ENCODE peak calls at places on chromosome 21, in ten cellular contexts. O is heart right ventricle; Q is lower lobe of right lung; G is neuronal stem cell; M is CD8-positive, alpha-beta T cell; W is H7; E is pancreas; V is tibial artery; U is uterus; Y is Panc1. P is an unnamed sample.

GRCh38 chr21:14879458-14879857 is 185.3 kb downstream of the NRIP1 start:
- DNase-seq in O (no peak), Q (no peak), G (no peak), M (no peak), W (no peak), E (no peak), V (no peak), U (no peak), Y (no peak), P (peak; percentile 16)

GRCh38 chr21:46129846-46130651 is 25.3 kb downstream of the FTCD start:
- DNase-seq in O (peak; percentile 20), Q (peak; percentile 30), G (no peak), M (no peak), W (no peak), E (no peak), V (no peak), U (no peak), Y (no peak), P (no peak)

GRCh38 chr21:34543017-34543416 is 31.0 kb upstream of the KCNE1 start:
- DNase-seq in O (no peak), Q (no peak), G (no peak), M (no peak), W (no peak), E (no peak), V (no peak), U (no peak), Y (no peak), P (no peak)

GRCh38 chr21:41970751-41971653 is 17.2 kb upstream of the C2CD2 start:
- DNase-seq in O (no peak), Q (no peak), G (no peak), M (no peak), W (peak; percentile 65), E (no peak), V (no peak), U (peak; percentile 9), Y (no peak), P (no peak)

GRCh38 chr21:29243188-29243587 is 55.5 kb upstream of the BACH1 start:
- DNase-seq in O (no peak), Q (no peak), G (no peak), M (no peak), W (no peak), E (no peak), V (no peak), U (no peak), Y (no peak), P (no peak)

GRCh38 chr21:28745131-28746055 is 247.3 kb downstream of the LTN1 start:
- DNase-seq in O (peak; percentile 47), Q (peak; percentile 59), G (peak; percentile 58), M (peak; percentile 47), W (peak; percentile 43), E (peak; percentile 68), V (peak; percentile 71), U (peak; percentile 80), Y (peak; percentile 63), P (peak; percentile 22)

GRCh38 chr21:34889537-34890257 is 159.4 kb downstream of the RUNX1 start:
- DNase-seq in O (peak; percentile 78), Q (peak; percentile 89), G (no peak), M (peak; percentile 60), W (peak; percentile 90), E (peak; percentile 52), V (peak; percentile 62), U (peak; percentile 36), Y (no peak), P (peak; percentile 84)

GRCh38 chr21:22363504-22363903 is 1365.3 kb downstream of the NCAM2 start:
- DNase-seq in O (no peak), Q (no peak), G (no peak), M (no peak), W (no peak), E (no peak), V (no peak), U (no peak), Y (no peak), P (no peak)

GRCh38 chr21:41876396-41876795 is 2.7 kb downstream of the PRDM15 start:
- DNase-seq in O (no peak), Q (no peak), G (no peak), M (no peak), W (no peak), E (no peak), V (no peak), U (no peak), Y (no peak), P (no peak)

GRCh38 chr21:41712730-41713129 is 54.1 kb downstream of the RIPK4 start:
- DNase-seq in O (no peak), Q (no peak), G (no peak), M (no peak), W (peak; percentile 48), E (no peak), V (no peak), U (no peak), Y (no peak), P (no peak)

GRCh38 chr21:31888936-31889371 is 16.1 kb downstream of the HUNK start:
- DNase-seq in O (no peak), Q (no peak), G (no peak), M (no peak), W (no peak), E (peak; percentile 63), V (no peak), U (no peak), Y (no peak), P (no peak)

GRCh38 chr21:42102063-42102462 is 30.9 kb downstream of the UMODL1 start:
- DNase-seq in O (no peak), Q (no peak), G (no peak), M (no peak), W (no peak), E (no peak), V (no peak), U (no peak), Y (no peak), P (no peak)

GRCh38 chr21:26532208-26532607 is 40.9 kb downstream of the CYYR1 start:
- DNase-seq in O (no peak), Q (no peak), G (no peak), M (no peak), W (no peak), E (no peak), V (no peak), U (no peak), Y (no peak), P (no peak)

GRCh38 chr21:29145354-29145782 is 14.9 kb downstream of the MAP3K7CL start:
- DNase-seq in O (no peak), Q (no peak), G (no peak), M (no peak), W (no peak), E (no peak), V (peak; percentile 27), U (no peak), Y (peak; percentile 80), P (no peak)

GRCh38 chr21:37374026-37374425 is 7.5 kb downstream of the DYRK1A start:
- DNase-seq in O (no peak), Q (no peak), G (no peak), M (no peak), W (no peak), E (no peak), V (no peak), U (no peak), Y (no peak), P (no peak)

GRCh38 chr21:42653492-42654061 is at the start of gene PDE9A:
- DNase-seq in O (peak; percentile 36), Q (peak; percentile 49), G (peak; percentile 63), M (no peak), W (peak; percentile 98), E (peak; percentile 37), V (no peak), U (peak; percentile 34), Y (no peak), P (no peak)

GRCh38 chr21:16241500-16241963 is 511.8 kb downstream of the USP25 start:
- DNase-seq in O (no peak), Q (no peak), G (peak; percentile 27), M (no peak), W (peak; percentile 5), E (no peak), V (no peak), U (no peak), Y (no peak), P (no peak)

GRCh38 chr21:41418956-41419680 is 6.9 kb upstream of the MX1 start:
- DNase-seq in O (no peak), Q (no peak), G (no peak), M (no peak), W (no peak), E (no peak), V (no peak), U (no peak), Y (no peak), P (no peak)

GRCh38 chr21:30561264-30561895 is at the start of gene KRTAP19-7:
- DNase-seq in O (no peak), Q (no peak), G (no peak), M (no peak), W (no peak), E (no peak), V (no peak), U (no peak), Y (no peak), P (no peak)

DNA sequence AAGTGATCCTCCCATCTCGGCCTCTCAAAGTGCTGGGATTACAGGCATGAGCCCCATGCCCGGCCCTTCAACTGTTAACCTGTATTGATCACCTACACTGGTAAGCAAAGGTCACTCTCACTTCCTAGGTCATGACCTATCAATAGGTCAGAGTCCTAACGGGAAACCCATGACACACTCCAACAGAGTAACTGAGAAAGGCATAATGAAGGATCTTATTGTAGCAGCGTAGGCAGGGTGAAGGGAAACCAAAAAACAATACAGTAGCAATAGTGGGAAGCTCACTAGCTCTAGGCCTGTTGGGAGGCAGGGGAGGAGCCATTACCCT is 19.5 kb upstream of the IFNAR1 start:
- DNase-seq in O (no peak), Q (no peak), G (no peak), M (no peak), W (no peak), E (no peak), V (no peak), U (no peak), Y (no peak), P (no peak)
- H3K27me3 ChIP-seq in O (no peaks in the 10 kb centered on the region), Q (no peaks in the 10 kb centered on the region), G (no peaks in the 10 kb centered on the region), M (no peaks in the 10 kb centered on the region), W (no peaks in the 10 kb centered on the region), E (no peaks in the 10 kb centered on the region), V (no peaks in the 10 kb centered on the region), U (no peaks in the 10 kb centered on the region), Y (no peaks in the 10 kb centered on the region), P (no peaks in the 10 kb centered on the region)

GRCh38 chr21:44082648-44083436 is 24.4 kb upstream of the PWP2 start:
- DNase-seq in O (no peak), Q (no peak), G (no peak), M (no peak), W (no peak), E (no peak), V (no peak), U (no peak), Y (no peak), P (no peak)
- H3K36me3 ChIP-seq in O (no peaks in the 10 kb centered on the region), Q (peaks cover 100% of the 10 kb centered on the region), G (peaks cover 34% of the 10 kb centered on the region), M (peaks cover 18% of the 10 kb centered on the region), W (peaks cover 23% of the 10 kb centered on the region), E (no peaks in the 10 kb centered on the region), V (peaks cover 77% of the 10 kb centered on the region), U (no peaks in the 10 kb centered on the region), Y (no peaks in the 10 kb centered on the region), P (peaks cover 29% of the 10 kb centered on the region)

GRCh38 chr21:44903054-44903685 is 17.5 kb downstream of the ITGB2 start:
- DNase-seq in O (no peak), Q (peak; percentile 61), G (no peak), M (no peak), W (no peak), E (no peak), V (no peak), U (no peak), Y (no peak), P (no peak)
- H3K27me3 ChIP-seq in O (peaks cover 9% of the 10 kb centered on the region), Q (no peaks in the 10 kb centered on the region), G (peaks cover 18% of the 10 kb centered on the region), M (no peaks in the 10 kb centered on the region), W (no peaks in the 10 kb centered on the region), E (no peaks in the 10 kb centered on the region), V (no peaks in the 10 kb centered on the region), U (no peaks in the 10 kb centered on the region), Y (no peaks in the 10 kb centered on the region), P (no peaks in the 10 kb centered on the region)

GRCh38 chr21:44810829-44811228 is 7.0 kb downstream of the SUMO3 start:
- DNase-seq in O (no peak), Q (no peak), G (no peak), M (no peak), W (no peak), E (no peak), V (no peak), U (no peak), Y (no peak), P (no peak)
- H3K36me3 ChIP-seq in O (no peaks in the 10 kb centered on the region), Q (peaks cover 67% of the 10 kb centered on the region), G (peaks cover 32% of the 10 kb centered on the region), M (peaks cover 32% of the 10 kb centered on the region), W (peaks cover 7% of the 10 kb centered on the region), E (no peaks in the 10 kb centered on the region), V (peaks cover 50% of the 10 kb centered on the region), U (no peaks in the 10 kb centered on the region), Y (no peaks in the 10 kb centered on the region), P (peaks cover 16% of the 10 kb centered on the region)